ENCODE peak calls at places on chromosomes 3 and 15, in five cellular contexts. U, S, D, Q and C are unnamed samples.

GRCh38 chr3:194161181-194162045 is 25.5 kb downstream of the HES1 start:
- DNase-seq in D (peak; percentile 84), S (no peak), Q (no peak), U (no peak), C (no peak)

GRCh38 chr3:127848131-127849129 is 26.1 kb upstream of the MGLL start:
- DNase-seq in S (no peak), Q (peak; percentile 83), D (no peak), U (no peak), C (no peak)

GRCh38 chr3:97125902-97126499 is 311.6 kb downstream of the EPHA6 start:
- DNase-seq in D (no peak), S (no peak), Q (no peak), U (no peak), C (no peak)

GRCh38 chr15:76426941-76427340 is 90.4 kb downstream of the ISL2 start:
- DNase-seq in D (no peak), Q (no peak), U (no peak), S (peak; percentile 15), C (no peak)

GRCh38 chr15:70470556-70471191 is 292.7 kb downstream of the UACA start:
- DNase-seq in U (no peak), Q (no peak), D (no peak), S (no peak), C (no peak)

GRCh38 chr15:67917037-67917436 is 77.2 kb upstream of the RNU6-1 start:
- DNase-seq in D (peak; percentile 43), S (no peak), U (peak; percentile 38), Q (no peak), C (peak; percentile 83)

GRCh38 chr3:129623447-129624118 is 17.1 kb upstream of the PLXND1 start:
- DNase-seq in Q (no peak), U (peak; percentile 81), D (peak; percentile 81), S (no peak), C (peak; percentile 87)

GRCh38 chr3:195312714-195313113 is 41.8 kb upstream of the XXYLT1 start:
- DNase-seq in Q (no peak), D (no peak), S (no peak), U (no peak), C (no peak)

GRCh38 chr3:128693696-128694095 is 32.3 kb upstream of the RAB7A start:
- DNase-seq in U (no peak), S (no peak), D (no peak), Q (no peak), C (no peak)

GRCh38 chr3:124985358-124985757 is 50.8 kb upstream of the MUC13 start:
- DNase-seq in S (no peak), D (no peak), U (no peak), Q (no peak), C (no peak)

GRCh38 chr3:20564966-20565365 is 379.0 kb upstream of the SGO1 start:
- DNase-seq in S (no peak), D (no peak), U (no peak), Q (no peak), C (no peak)

GRCh38 chr3:198076722-198077308 is 116.8 kb downstream of the LMLN start:
- DNase-seq in U (no peak), Q (no peak), S (no peak), D (no peak), C (no peak)

GRCh38 chr3:99625643-99626414 is 12.6 kb upstream of the COL8A1 start:
- DNase-seq in Q (no peak), U (no peak), D (no peak), S (no peak), C (no peak)

GRCh38 chr3:2098398-2099027 is at the start of gene CNTN4:
- DNase-seq in U (peak; percentile 54), Q (peak; percentile 64), S (peak; percentile 88), D (peak; percentile 80), C (peak; percentile 95)

GRCh38 chr3:156477306-156477705 is 77.6 kb downstream of the SSR3 start:
- DNase-seq in S (no peak), Q (no peak), D (no peak), U (no peak), C (no peak)

GRCh38 chr3:170144437-170144843 is 37.1 kb downstream of the PHC3 start:
- DNase-seq in D (no peak), U (no peak), Q (no peak), S (no peak), C (no peak)

GRCh38 chr15:36844453-36845094 is 255.8 kb downstream of the MEIS2 start:
- DNase-seq in S (no peak), D (no peak), Q (no peak), U (no peak), C (no peak)

GRCh38 chr3:8645717-8646116 is 1.1 kb upstream of the SSUH2 start:
- DNase-seq in Q (no peak), S (no peak), D (no peak), U (no peak), C (no peak)

GRCh38 chr15:42149493-42150245 is 6.8 kb downstream of the PLA2G4F start:
- DNase-seq in Q (no peak), D (no peak), U (no peak), S (no peak), C (no peak)

GRCh38 chr3:157956850-157957249 is 149.4 kb downstream of the SHOX2 start:
- DNase-seq in S (no peak), Q (no peak), D (no peak), U (no peak), C (no peak)

GRCh38 chr3:25007974-25008658 is 419.9 kb upstream of the RARB start:
- DNase-seq in S (no peak), U (no peak), D (no peak), Q (no peak), C (no peak)

GRCh38 chr15:48832648-48833047 is 21.8 kb upstream of the CEP152 start:
- DNase-seq in Q (no peak), U (no peak), S (no peak), D (no peak), C (no peak)

GRCh38 chr15:48828906-48829305 is 18.0 kb upstream of the CEP152 start:
- DNase-seq in U (no peak), D (no peak), Q (no peak), S (no peak), C (no peak)

GRCh38 chr15:48834756-48835155 is 23.9 kb upstream of the CEP152 start:
- DNase-seq in S (no peak), U (no peak), Q (no peak), D (no peak), C (no peak)

GRCh38 chr15:48833526-48833925 is 22.7 kb upstream of the CEP152 start:
- DNase-seq in D (no peak), U (no peak), Q (no peak), S (no peak), C (no peak)
- H3K27ac ChIP-seq in D (no peak overlapping the region), U (no peak overlapping the region), Q (no peak overlapping the region), S (no peak overlapping the region), C (no peak overlapping the region)

DNA sequence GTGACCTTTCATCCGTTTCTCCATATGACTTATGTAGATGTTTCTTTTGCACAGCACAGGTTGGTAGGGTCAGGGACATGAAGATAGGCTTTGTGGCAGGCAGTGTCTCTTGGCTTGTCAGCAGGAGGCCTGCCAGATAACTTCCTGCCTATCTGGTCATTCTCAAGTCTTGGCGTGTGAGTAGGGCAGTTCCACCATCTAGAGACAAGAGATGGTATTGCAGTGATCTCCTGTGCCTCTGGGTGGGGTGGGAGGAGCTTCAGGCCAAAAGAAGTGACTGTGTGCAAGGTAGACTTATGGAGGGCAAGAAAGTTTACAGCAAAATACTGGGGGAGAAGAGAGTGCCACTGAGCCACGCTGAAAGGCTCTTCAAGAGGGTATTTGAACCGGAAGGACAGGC is 11.0 kb downstream of the TEX264 start:
- DNase-seq in Q (peak; percentile 90), S (peak; percentile 91), D (peak; percentile 49), U (no peak), C (peak; percentile 66)
- H3K36me3 ChIP-seq in Q (no peaks in the 10 kb centered on the region), S (peaks cover 2% of the 10 kb centered on the region), D (no peaks in the 10 kb centered on the region), U (peaks cover 4% of the 10 kb centered on the region), C (no peaks in the 10 kb centered on the region)

GRCh38 chr3:74214286-74214685 is 400.2 kb downstream of the CNTN3 start:
- DNase-seq in Q (no peak), D (no peak), U (no peak), S (peak; percentile 91), C (no peak)

DNA sequence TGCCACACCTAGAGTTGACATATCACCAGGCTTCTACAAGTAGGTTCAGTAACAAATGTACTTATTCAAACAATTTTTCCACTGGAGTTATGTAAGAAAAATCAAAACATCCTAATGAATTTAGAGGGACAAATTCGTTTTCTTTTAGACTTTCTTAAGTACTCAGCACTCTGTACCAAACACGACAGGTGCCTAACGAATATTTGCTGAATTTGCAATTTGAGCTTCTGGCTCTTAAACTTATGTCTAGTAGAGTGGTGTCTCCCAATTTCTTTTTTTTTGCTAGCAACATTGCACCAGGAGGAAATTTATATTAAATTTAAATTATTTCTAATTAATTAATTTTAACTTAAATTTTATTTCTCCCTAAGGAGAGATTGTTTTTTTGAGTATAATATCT is 397.0 kb downstream of the CNTN3 start:
- DNase-seq in S (no peak), D (no peak), U (no peak), Q (no peak), C (no peak)
- H3K27ac ChIP-seq in S (no peak overlapping the region), D (no peak overlapping the region), U (no peak overlapping the region), Q (no peak overlapping the region), C (no peak overlapping the region)

DNA sequence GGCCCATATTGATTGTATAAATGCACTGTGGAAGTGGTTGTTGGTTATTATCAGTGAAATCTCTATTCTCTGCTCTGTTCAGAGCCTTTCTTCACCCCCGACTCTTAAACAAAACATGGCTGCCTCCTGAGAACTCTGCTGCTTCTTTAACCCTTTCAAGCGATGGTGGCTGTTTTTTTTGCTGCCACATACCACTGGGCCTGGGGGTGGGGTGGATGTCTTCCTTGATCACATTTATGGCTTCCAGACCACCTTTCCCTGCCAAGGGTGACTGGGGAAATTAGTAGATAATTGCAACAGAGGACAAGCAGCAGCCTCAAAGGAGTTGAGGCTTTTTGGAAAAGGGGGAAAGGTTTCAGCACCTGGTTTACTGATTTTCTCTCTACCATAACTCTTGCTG is 32.8 kb downstream of the YEATS2 start:
- DNase-seq in D (no peak), Q (no peak), U (no peak), S (no peak), C (no peak)
- H3K36me3 ChIP-seq in D (no peaks in the 10 kb centered on the region), Q (no peaks in the 10 kb centered on the region), U (peaks cover 9% of the 10 kb centered on the region), S (peaks cover 23% of the 10 kb centered on the region), C (peaks cover 5% of the 10 kb centered on the region)